ENCODE peak calls at places on chromosomes 5 and 9, in ten cellular contexts. One of them, this sample, is unnamed.

GRCh38 chr9:120443489-120443888 is 136.5 kb downstream of the CDK5RAP2 start:
- DNase-seq in naive B cell: no peak
- DNase-seq in non-pigmented ciliary epithelial cell: peak; percentile 73
- DNase-seq in activated CD4-positive, alpha-beta T cell treated with anti-CD3 and anti-CD28 coated beads, Interleukin-2, amount 10 ng/mL, durations not matched to agents 24 days and 14 days: no peak
- DNase-seq in H1: no peak
- DNase-seq in T-helper 9 cell: no peak
- DNase-seq in D341Med: no peak
- DNase-seq in H9: no peak
- DNase-seq in A172: no peak
- DNase-seq in activated effector memory CD4-positive, alpha-beta T cell treated with Interleukin-2 at 50 U/mL for 16 hours: no peak
- DNase-seq in this sample: no peak

GRCh38 chr5:32276173-32276853 is 36.4 kb downstream of the MTMR12 start:
- DNase-seq in naive B cell: peak; percentile 59
- DNase-seq in non-pigmented ciliary epithelial cell: no peak
- DNase-seq in activated CD4-positive, alpha-beta T cell treated with anti-CD3 and anti-CD28 coated beads, Interleukin-2, amount 10 ng/mL, durations not matched to agents 24 days and 14 days: peak; percentile 59
- DNase-seq in H1: no peak
- DNase-seq in T-helper 9 cell: no peak
- DNase-seq in D341Med: no peak
- DNase-seq in H9: peak; percentile 44
- DNase-seq in A172: peak; percentile 63
- DNase-seq in activated effector memory CD4-positive, alpha-beta T cell treated with Interleukin-2 at 50 U/mL for 16 hours: no peak
- DNase-seq in this sample: no peak

GRCh38 chr9:103904242-103904641 is 189.9 kb upstream of the SMC2 start:
- DNase-seq in naive B cell: no peak
- DNase-seq in non-pigmented ciliary epithelial cell: no peak
- DNase-seq in activated CD4-positive, alpha-beta T cell treated with anti-CD3 and anti-CD28 coated beads, Interleukin-2, amount 10 ng/mL, durations not matched to agents 24 days and 14 days: no peak
- DNase-seq in H1: no peak
- DNase-seq in T-helper 9 cell: no peak
- DNase-seq in D341Med: no peak
- DNase-seq in H9: no peak
- DNase-seq in A172: no peak
- DNase-seq in activated effector memory CD4-positive, alpha-beta T cell treated with Interleukin-2 at 50 U/mL for 16 hours: no peak
- DNase-seq in this sample: no peak

GRCh38 chr5:138837160-138837559 is 38.0 kb downstream of the LRRTM2 start:
- DNase-seq in naive B cell: no peak
- DNase-seq in non-pigmented ciliary epithelial cell: no peak
- DNase-seq in activated CD4-positive, alpha-beta T cell treated with anti-CD3 and anti-CD28 coated beads, Interleukin-2, amount 10 ng/mL, durations not matched to agents 24 days and 14 days: no peak
- DNase-seq in H1: no peak
- DNase-seq in T-helper 9 cell: no peak
- DNase-seq in D341Med: no peak
- DNase-seq in H9: no peak
- DNase-seq in A172: no peak
- DNase-seq in activated effector memory CD4-positive, alpha-beta T cell treated with Interleukin-2 at 50 U/mL for 16 hours: no peak
- DNase-seq in this sample: no peak

GRCh38 chr9:115531410-115532130 is 413.6 kb upstream of the TNC start:
- DNase-seq in naive B cell: no peak
- DNase-seq in non-pigmented ciliary epithelial cell: peak; percentile 83
- DNase-seq in activated CD4-positive, alpha-beta T cell treated with anti-CD3 and anti-CD28 coated beads, Interleukin-2, amount 10 ng/mL, durations not matched to agents 24 days and 14 days: no peak
- DNase-seq in H1: no peak
- DNase-seq in T-helper 9 cell: no peak
- DNase-seq in D341Med: no peak
- DNase-seq in H9: no peak
- DNase-seq in A172: no peak
- DNase-seq in activated effector memory CD4-positive, alpha-beta T cell treated with Interleukin-2 at 50 U/mL for 16 hours: no peak
- DNase-seq in this sample: no peak

GRCh38 chr5:38722918-38723317 is 122.9 kb upstream of the OSMR start:
- DNase-seq in naive B cell: no peak
- DNase-seq in non-pigmented ciliary epithelial cell: no peak
- DNase-seq in activated CD4-positive, alpha-beta T cell treated with anti-CD3 and anti-CD28 coated beads, Interleukin-2, amount 10 ng/mL, durations not matched to agents 24 days and 14 days: no peak
- DNase-seq in H1: no peak
- DNase-seq in T-helper 9 cell: no peak
- DNase-seq in D341Med: no peak
- DNase-seq in H9: no peak
- DNase-seq in A172: no peak
- DNase-seq in activated effector memory CD4-positive, alpha-beta T cell treated with Interleukin-2 at 50 U/mL for 16 hours: no peak
- DNase-seq in this sample: no peak

GRCh38 chr9:94846739-94847138 is 120.2 kb downstream of the AOPEP start:
- DNase-seq in naive B cell: no peak
- DNase-seq in non-pigmented ciliary epithelial cell: no peak
- DNase-seq in activated CD4-positive, alpha-beta T cell treated with anti-CD3 and anti-CD28 coated beads, Interleukin-2, amount 10 ng/mL, durations not matched to agents 24 days and 14 days: no peak
- DNase-seq in H1: peak; percentile 19
- DNase-seq in T-helper 9 cell: no peak
- DNase-seq in D341Med: no peak
- DNase-seq in H9: no peak
- DNase-seq in A172: no peak
- DNase-seq in activated effector memory CD4-positive, alpha-beta T cell treated with Interleukin-2 at 50 U/mL for 16 hours: no peak
- DNase-seq in this sample: no peak

GRCh38 chr5:140566665-140567064 is 2.0 kb downstream of the SLC35A4 start:
- DNase-seq in naive B cell: no peak
- DNase-seq in non-pigmented ciliary epithelial cell: no peak
- DNase-seq in activated CD4-positive, alpha-beta T cell treated with anti-CD3 and anti-CD28 coated beads, Interleukin-2, amount 10 ng/mL, durations not matched to agents 24 days and 14 days: no peak
- DNase-seq in H1: no peak
- DNase-seq in T-helper 9 cell: no peak
- DNase-seq in D341Med: no peak
- DNase-seq in H9: no peak
- DNase-seq in A172: no peak
- DNase-seq in activated effector memory CD4-positive, alpha-beta T cell treated with Interleukin-2 at 50 U/mL for 16 hours: no peak
- DNase-seq in this sample: no peak

GRCh38 chr5:34715711-34716110 is 59.6 kb downstream of the RAI14 start:
- DNase-seq in naive B cell: no peak
- DNase-seq in non-pigmented ciliary epithelial cell: no peak
- DNase-seq in activated CD4-positive, alpha-beta T cell treated with anti-CD3 and anti-CD28 coated beads, Interleukin-2, amount 10 ng/mL, durations not matched to agents 24 days and 14 days: no peak
- DNase-seq in H1: no peak
- DNase-seq in T-helper 9 cell: no peak
- DNase-seq in D341Med: no peak
- DNase-seq in H9: no peak
- DNase-seq in A172: no peak
- DNase-seq in activated effector memory CD4-positive, alpha-beta T cell treated with Interleukin-2 at 50 U/mL for 16 hours: no peak
- DNase-seq in this sample: no peak

GRCh38 chr5:127216143-127216542 is 74.5 kb upstream of the MEGF10 start:
- DNase-seq in naive B cell: no peak
- DNase-seq in non-pigmented ciliary epithelial cell: no peak
- DNase-seq in activated CD4-positive, alpha-beta T cell treated with anti-CD3 and anti-CD28 coated beads, Interleukin-2, amount 10 ng/mL, durations not matched to agents 24 days and 14 days: no peak
- DNase-seq in H1: no peak
- DNase-seq in T-helper 9 cell: no peak
- DNase-seq in D341Med: no peak
- DNase-seq in H9: no peak
- DNase-seq in A172: no peak
- DNase-seq in activated effector memory CD4-positive, alpha-beta T cell treated with Interleukin-2 at 50 U/mL for 16 hours: no peak
- DNase-seq in this sample: no peak

GRCh38 chr9:27183701-27184100 is 74.7 kb downstream of the TEK start:
- DNase-seq in naive B cell: no peak
- DNase-seq in non-pigmented ciliary epithelial cell: no peak
- DNase-seq in activated CD4-positive, alpha-beta T cell treated with anti-CD3 and anti-CD28 coated beads, Interleukin-2, amount 10 ng/mL, durations not matched to agents 24 days and 14 days: no peak
- DNase-seq in H1: no peak
- DNase-seq in T-helper 9 cell: no peak
- DNase-seq in D341Med: no peak
- DNase-seq in H9: no peak
- DNase-seq in A172: peak; percentile 45
- DNase-seq in activated effector memory CD4-positive, alpha-beta T cell treated with Interleukin-2 at 50 U/mL for 16 hours: no peak
- DNase-seq in this sample: no peak

GRCh38 chr9:137589441-137590122 is 730 bp downstream of the ZMYND19 start:
- DNase-seq in naive B cell: no peak
- DNase-seq in non-pigmented ciliary epithelial cell: no peak
- DNase-seq in activated CD4-positive, alpha-beta T cell treated with anti-CD3 and anti-CD28 coated beads, Interleukin-2, amount 10 ng/mL, durations not matched to agents 24 days and 14 days: peak; percentile 76
- DNase-seq in H1: no peak
- DNase-seq in T-helper 9 cell: no peak
- DNase-seq in D341Med: peak; percentile 58
- DNase-seq in H9: no peak
- DNase-seq in A172: no peak
- DNase-seq in activated effector memory CD4-positive, alpha-beta T cell treated with Interleukin-2 at 50 U/mL for 16 hours: no peak
- DNase-seq in this sample: no peak

GRCh38 chr9:37923121-37923795 is 19.3 kb upstream of the SLC25A51 start:
- DNase-seq in naive B cell: no peak
- DNase-seq in non-pigmented ciliary epithelial cell: no peak
- DNase-seq in activated CD4-positive, alpha-beta T cell treated with anti-CD3 and anti-CD28 coated beads, Interleukin-2, amount 10 ng/mL, durations not matched to agents 24 days and 14 days: no peak
- DNase-seq in H1: no peak
- DNase-seq in T-helper 9 cell: no peak
- DNase-seq in D341Med: no peak
- DNase-seq in H9: no peak
- DNase-seq in A172: no peak
- DNase-seq in activated effector memory CD4-positive, alpha-beta T cell treated with Interleukin-2 at 50 U/mL for 16 hours: no peak
- DNase-seq in this sample: no peak

GRCh38 chr9:70902705-70903131 is 218.7 kb downstream of the TRPM3 start:
- DNase-seq in naive B cell: no peak
- DNase-seq in non-pigmented ciliary epithelial cell: peak; percentile 99
- DNase-seq in activated CD4-positive, alpha-beta T cell treated with anti-CD3 and anti-CD28 coated beads, Interleukin-2, amount 10 ng/mL, durations not matched to agents 24 days and 14 days: no peak
- DNase-seq in H1: no peak
- DNase-seq in T-helper 9 cell: no peak
- DNase-seq in D341Med: no peak
- DNase-seq in H9: no peak
- DNase-seq in A172: peak; percentile 96
- DNase-seq in activated effector memory CD4-positive, alpha-beta T cell treated with Interleukin-2 at 50 U/mL for 16 hours: no peak
- DNase-seq in this sample: no peak

GRCh38 chr9:79883073-79883645 is 311.4 kb downstream of the TLE4 start:
- DNase-seq in naive B cell: peak; percentile 62
- DNase-seq in non-pigmented ciliary epithelial cell: no peak
- DNase-seq in activated CD4-positive, alpha-beta T cell treated with anti-CD3 and anti-CD28 coated beads, Interleukin-2, amount 10 ng/mL, durations not matched to agents 24 days and 14 days: peak; percentile 76
- DNase-seq in H1: no peak
- DNase-seq in T-helper 9 cell: peak; percentile 27
- DNase-seq in D341Med: no peak
- DNase-seq in H9: no peak
- DNase-seq in A172: no peak
- DNase-seq in activated effector memory CD4-positive, alpha-beta T cell treated with Interleukin-2 at 50 U/mL for 16 hours: peak; percentile 37
- DNase-seq in this sample: no peak

GRCh38 chr5:37727238-37727637 is 112.6 kb downstream of the GDNF start:
- DNase-seq in naive B cell: no peak
- DNase-seq in non-pigmented ciliary epithelial cell: no peak
- DNase-seq in activated CD4-positive, alpha-beta T cell treated with anti-CD3 and anti-CD28 coated beads, Interleukin-2, amount 10 ng/mL, durations not matched to agents 24 days and 14 days: no peak
- DNase-seq in H1: no peak
- DNase-seq in T-helper 9 cell: no peak
- DNase-seq in D341Med: no peak
- DNase-seq in H9: no peak
- DNase-seq in A172: no peak
- DNase-seq in activated effector memory CD4-positive, alpha-beta T cell treated with Interleukin-2 at 50 U/mL for 16 hours: no peak
- DNase-seq in this sample: no peak

GRCh38 chr5:35876454-35876853 is 19.8 kb downstream of the IL7R start:
- DNase-seq in naive B cell: no peak
- DNase-seq in non-pigmented ciliary epithelial cell: no peak
- DNase-seq in activated CD4-positive, alpha-beta T cell treated with anti-CD3 and anti-CD28 coated beads, Interleukin-2, amount 10 ng/mL, durations not matched to agents 24 days and 14 days: no peak
- DNase-seq in H1: no peak
- DNase-seq in T-helper 9 cell: no peak
- DNase-seq in D341Med: no peak
- DNase-seq in H9: no peak
- DNase-seq in A172: peak; percentile 54
- DNase-seq in activated effector memory CD4-positive, alpha-beta T cell treated with Interleukin-2 at 50 U/mL for 16 hours: no peak
- DNase-seq in this sample: no peak

GRCh38 chr9:37127018-37127417 is 6.6 kb downstream of the ZCCHC7 start:
- DNase-seq in naive B cell: no peak
- DNase-seq in non-pigmented ciliary epithelial cell: no peak
- DNase-seq in activated CD4-positive, alpha-beta T cell treated with anti-CD3 and anti-CD28 coated beads, Interleukin-2, amount 10 ng/mL, durations not matched to agents 24 days and 14 days: peak; percentile 48
- DNase-seq in H1: no peak
- DNase-seq in T-helper 9 cell: no peak
- DNase-seq in D341Med: no peak
- DNase-seq in H9: no peak
- DNase-seq in A172: no peak
- DNase-seq in activated effector memory CD4-positive, alpha-beta T cell treated with Interleukin-2 at 50 U/mL for 16 hours: no peak
- DNase-seq in this sample: no peak

GRCh38 chr5:176713409-176713808 is 66.1 kb downstream of the TSPAN17 start:
- DNase-seq in naive B cell: no peak
- DNase-seq in non-pigmented ciliary epithelial cell: no peak
- DNase-seq in activated CD4-positive, alpha-beta T cell treated with anti-CD3 and anti-CD28 coated beads, Interleukin-2, amount 10 ng/mL, durations not matched to agents 24 days and 14 days: no peak
- DNase-seq in H1: no peak
- DNase-seq in T-helper 9 cell: no peak
- DNase-seq in D341Med: no peak
- DNase-seq in H9: no peak
- DNase-seq in A172: no peak
- DNase-seq in activated effector memory CD4-positive, alpha-beta T cell treated with Interleukin-2 at 50 U/mL for 16 hours: no peak
- DNase-seq in this sample: no peak

GRCh38 chr5:115962565-115963402 is 509 bp downstream of the LVRN start:
- DNase-seq in naive B cell: no peak
- DNase-seq in non-pigmented ciliary epithelial cell: no peak
- DNase-seq in activated CD4-positive, alpha-beta T cell treated with anti-CD3 and anti-CD28 coated beads, Interleukin-2, amount 10 ng/mL, durations not matched to agents 24 days and 14 days: no peak
- DNase-seq in H1: peak; percentile 55
- DNase-seq in T-helper 9 cell: no peak
- DNase-seq in D341Med: peak; percentile 37
- DNase-seq in H9: peak; percentile 55
- DNase-seq in A172: no peak
- DNase-seq in activated effector memory CD4-positive, alpha-beta T cell treated with Interleukin-2 at 50 U/mL for 16 hours: no peak
- DNase-seq in this sample: no peak

GRCh38 chr5:95631265-95631957 is 11.5 kb downstream of the GPR150 start:
- DNase-seq in naive B cell: no peak
- DNase-seq in non-pigmented ciliary epithelial cell: no peak
- DNase-seq in activated CD4-positive, alpha-beta T cell treated with anti-CD3 and anti-CD28 coated beads, Interleukin-2, amount 10 ng/mL, durations not matched to agents 24 days and 14 days: no peak
- DNase-seq in H1: no peak
- DNase-seq in T-helper 9 cell: no peak
- DNase-seq in D341Med: no peak
- DNase-seq in H9: no peak
- DNase-seq in A172: peak; percentile 76
- DNase-seq in activated effector memory CD4-positive, alpha-beta T cell treated with Interleukin-2 at 50 U/mL for 16 hours: no peak
- DNase-seq in this sample: no peak

GRCh38 chr9:130769004-130769403 is 66.0 kb upstream of the ABL1 start:
- DNase-seq in naive B cell: no peak
- DNase-seq in non-pigmented ciliary epithelial cell: no peak
- DNase-seq in activated CD4-positive, alpha-beta T cell treated with anti-CD3 and anti-CD28 coated beads, Interleukin-2, amount 10 ng/mL, durations not matched to agents 24 days and 14 days: no peak
- DNase-seq in H1: no peak
- DNase-seq in T-helper 9 cell: no peak
- DNase-seq in D341Med: no peak
- DNase-seq in H9: no peak
- DNase-seq in A172: no peak
- DNase-seq in activated effector memory CD4-positive, alpha-beta T cell treated with Interleukin-2 at 50 U/mL for 16 hours: no peak
- DNase-seq in this sample: no peak

GRCh38 chr5:174970502-174970901 is 246.1 kb downstream of the MSX2 start:
- DNase-seq in naive B cell: no peak
- DNase-seq in non-pigmented ciliary epithelial cell: no peak
- DNase-seq in activated CD4-positive, alpha-beta T cell treated with anti-CD3 and anti-CD28 coated beads, Interleukin-2, amount 10 ng/mL, durations not matched to agents 24 days and 14 days: no peak
- DNase-seq in H1: no peak
- DNase-seq in T-helper 9 cell: no peak
- DNase-seq in D341Med: no peak
- DNase-seq in H9: no peak
- DNase-seq in A172: no peak
- DNase-seq in activated effector memory CD4-positive, alpha-beta T cell treated with Interleukin-2 at 50 U/mL for 16 hours: no peak
- DNase-seq in this sample: no peak

GRCh38 chr5:17398439-17398838 is 99.6 kb upstream of the TAF11L2 start:
- DNase-seq in naive B cell: no peak
- DNase-seq in non-pigmented ciliary epithelial cell: peak; percentile 83
- DNase-seq in activated CD4-positive, alpha-beta T cell treated with anti-CD3 and anti-CD28 coated beads, Interleukin-2, amount 10 ng/mL, durations not matched to agents 24 days and 14 days: no peak
- DNase-seq in H1: no peak
- DNase-seq in T-helper 9 cell: no peak
- DNase-seq in D341Med: no peak
- DNase-seq in H9: no peak
- DNase-seq in A172: peak; percentile 94
- DNase-seq in activated effector memory CD4-positive, alpha-beta T cell treated with Interleukin-2 at 50 U/mL for 16 hours: no peak
- DNase-seq in this sample: no peak

GRCh38 chr9:126117631-126118030 is 209.0 kb upstream of the MVB12B start:
- DNase-seq in naive B cell: no peak
- DNase-seq in non-pigmented ciliary epithelial cell: no peak
- DNase-seq in activated CD4-positive, alpha-beta T cell treated with anti-CD3 and anti-CD28 coated beads, Interleukin-2, amount 10 ng/mL, durations not matched to agents 24 days and 14 days: no peak
- DNase-seq in H1: peak; percentile 10
- DNase-seq in T-helper 9 cell: no peak
- DNase-seq in D341Med: peak; percentile 13
- DNase-seq in H9: peak; percentile 14
- DNase-seq in A172: no peak
- DNase-seq in activated effector memory CD4-positive, alpha-beta T cell treated with Interleukin-2 at 50 U/mL for 16 hours: no peak
- DNase-seq in this sample: no peak

GRCh38 chr9:83266618-83267543 is 203.9 kb upstream of the RASEF start:
- DNase-seq in naive B cell: no peak
- DNase-seq in non-pigmented ciliary epithelial cell: no peak
- DNase-seq in activated CD4-positive, alpha-beta T cell treated with anti-CD3 and anti-CD28 coated beads, Interleukin-2, amount 10 ng/mL, durations not matched to agents 24 days and 14 days: no peak
- DNase-seq in H1: no peak
- DNase-seq in T-helper 9 cell: no peak
- DNase-seq in D341Med: no peak
- DNase-seq in H9: no peak
- DNase-seq in A172: peak; percentile 68
- DNase-seq in activated effector memory CD4-positive, alpha-beta T cell treated with Interleukin-2 at 50 U/mL for 16 hours: no peak
- DNase-seq in this sample: no peak

GRCh38 chr5:39892708-39893107 is 467.9 kb upstream of the DAB2 start:
- DNase-seq in naive B cell: no peak
- DNase-seq in non-pigmented ciliary epithelial cell: no peak
- DNase-seq in activated CD4-positive, alpha-beta T cell treated with anti-CD3 and anti-CD28 coated beads, Interleukin-2, amount 10 ng/mL, durations not matched to agents 24 days and 14 days: no peak
- DNase-seq in H1: no peak
- DNase-seq in T-helper 9 cell: no peak
- DNase-seq in D341Med: no peak
- DNase-seq in H9: no peak
- DNase-seq in A172: peak; percentile 59
- DNase-seq in activated effector memory CD4-positive, alpha-beta T cell treated with Interleukin-2 at 50 U/mL for 16 hours: no peak
- DNase-seq in this sample: no peak

GRCh38 chr5:80665057-80665456 is 10.3 kb upstream of the DHFR start:
- DNase-seq in naive B cell: no peak
- DNase-seq in non-pigmented ciliary epithelial cell: no peak
- DNase-seq in activated CD4-positive, alpha-beta T cell treated with anti-CD3 and anti-CD28 coated beads, Interleukin-2, amount 10 ng/mL, durations not matched to agents 24 days and 14 days: no peak
- DNase-seq in H1: no peak
- DNase-seq in T-helper 9 cell: no peak
- DNase-seq in D341Med: no peak
- DNase-seq in H9: no peak
- DNase-seq in A172: no peak
- DNase-seq in activated effector memory CD4-positive, alpha-beta T cell treated with Interleukin-2 at 50 U/mL for 16 hours: no peak
- DNase-seq in this sample: no peak